ENCODE peak calls at places on chromosomes 4 and X, in ten cellular contexts. One of them, this sample, is unnamed.

GRCh38 chr4:4637710-4638109 is 95.9 kb upstream of the STX18 start:
- DNase-seq in GDM1: no peak
- DNase-seq in activated CD4-positive, alpha-beta T cell treated with anti-CD3 and anti-CD28 coated beads for 4 hours: no peak
- DNase-seq in fibroblast of the aortic adventitia: no peak
- DNase-seq in iris pigment epithelial cell: no peak
- DNase-seq in A549: no peak
- DNase-seq in cardiac muscle cell: no peak
- DNase-seq in CD8-positive, alpha-beta memory T cell: no peak
- DNase-seq in EH: no peak
- DNase-seq in GM20000: peak
- DNase-seq in this sample: no peak

GRCh38 chr4:76607266-76607799 is 172.3 kb downstream of the SHROOM3 start:
- DNase-seq in GDM1: no peak
- DNase-seq in activated CD4-positive, alpha-beta T cell treated with anti-CD3 and anti-CD28 coated beads for 4 hours: no peak
- DNase-seq in fibroblast of the aortic adventitia: no peak
- DNase-seq in iris pigment epithelial cell: peak
- DNase-seq in A549: no peak
- DNase-seq in cardiac muscle cell: peak
- DNase-seq in CD8-positive, alpha-beta memory T cell: no peak
- DNase-seq in EH: peak
- DNase-seq in GM20000: peak
- DNase-seq in this sample: peak

GRCh38 chr4:137664416-137664815 is 132.1 kb upstream of the PCDH18 start:
- DNase-seq in GDM1: no peak
- DNase-seq in activated CD4-positive, alpha-beta T cell treated with anti-CD3 and anti-CD28 coated beads for 4 hours: no peak
- DNase-seq in fibroblast of the aortic adventitia: no peak
- DNase-seq in iris pigment epithelial cell: peak
- DNase-seq in A549: no peak
- DNase-seq in cardiac muscle cell: peak
- DNase-seq in CD8-positive, alpha-beta memory T cell: no peak
- DNase-seq in EH: peak
- DNase-seq in GM20000: no peak
- DNase-seq in this sample: no peak

GRCh38 chr4:24533364-24533763 is 51.0 kb downstream of the DHX15 start:
- DNase-seq in GDM1: no peak
- DNase-seq in activated CD4-positive, alpha-beta T cell treated with anti-CD3 and anti-CD28 coated beads for 4 hours: no peak
- DNase-seq in fibroblast of the aortic adventitia: no peak
- DNase-seq in iris pigment epithelial cell: peak
- DNase-seq in A549: no peak
- DNase-seq in cardiac muscle cell: peak
- DNase-seq in CD8-positive, alpha-beta memory T cell: no peak
- DNase-seq in EH: peak
- DNase-seq in GM20000: no peak
- DNase-seq in this sample: no peak

GRCh38 chr4:2248044-2248780 is 6.3 kb upstream of the HAUS3 start:
- DNase-seq in GDM1: no peak
- DNase-seq in activated CD4-positive, alpha-beta T cell treated with anti-CD3 and anti-CD28 coated beads for 4 hours: no peak
- DNase-seq in fibroblast of the aortic adventitia: no peak
- DNase-seq in iris pigment epithelial cell: no peak
- DNase-seq in A549: no peak
- DNase-seq in cardiac muscle cell: no peak
- DNase-seq in CD8-positive, alpha-beta memory T cell: no peak
- DNase-seq in EH: no peak
- DNase-seq in GM20000: peak
- DNase-seq in this sample: no peak

GRCh38 chr4:170853422-170854021 is 763.8 kb upstream of the AADAT start:
- DNase-seq in GDM1: peak
- DNase-seq in activated CD4-positive, alpha-beta T cell treated with anti-CD3 and anti-CD28 coated beads for 4 hours: no peak
- DNase-seq in fibroblast of the aortic adventitia: peak
- DNase-seq in iris pigment epithelial cell: peak
- DNase-seq in A549: peak
- DNase-seq in cardiac muscle cell: no peak
- DNase-seq in CD8-positive, alpha-beta memory T cell: no peak
- DNase-seq in EH: peak
- DNase-seq in GM20000: peak
- DNase-seq in this sample: peak

GRCh38 chr4:180532691-180533090 is 1710.5 kb upstream of the TENM3 start:
- DNase-seq in GDM1: no peak
- DNase-seq in activated CD4-positive, alpha-beta T cell treated with anti-CD3 and anti-CD28 coated beads for 4 hours: no peak
- DNase-seq in fibroblast of the aortic adventitia: no peak
- DNase-seq in iris pigment epithelial cell: no peak
- DNase-seq in A549: peak
- DNase-seq in cardiac muscle cell: no peak
- DNase-seq in CD8-positive, alpha-beta memory T cell: no peak
- DNase-seq in EH: no peak
- DNase-seq in GM20000: no peak
- DNase-seq in this sample: no peak

GRCh38 chr4:38313999-38314561 is 349.9 kb upstream of the KLF3 start:
- DNase-seq in GDM1: no peak
- DNase-seq in activated CD4-positive, alpha-beta T cell treated with anti-CD3 and anti-CD28 coated beads for 4 hours: no peak
- DNase-seq in fibroblast of the aortic adventitia: peak
- DNase-seq in iris pigment epithelial cell: peak
- DNase-seq in A549: peak
- DNase-seq in cardiac muscle cell: peak
- DNase-seq in CD8-positive, alpha-beta memory T cell: no peak
- DNase-seq in EH: peak
- DNase-seq in GM20000: no peak
- DNase-seq in this sample: peak

GRCh38 chr4:108426493-108426892 is 193.9 kb upstream of the RPL34 start:
- DNase-seq in GDM1: no peak
- DNase-seq in activated CD4-positive, alpha-beta T cell treated with anti-CD3 and anti-CD28 coated beads for 4 hours: no peak
- DNase-seq in fibroblast of the aortic adventitia: peak
- DNase-seq in iris pigment epithelial cell: peak
- DNase-seq in A549: no peak
- DNase-seq in cardiac muscle cell: peak
- DNase-seq in CD8-positive, alpha-beta memory T cell: no peak
- DNase-seq in EH: peak
- DNase-seq in GM20000: no peak
- DNase-seq in this sample: peak

GRCh38 chrX:123217077-123217476 is 33.0 kb downstream of the GRIA3 start:
- DNase-seq in GDM1: no peak
- DNase-seq in activated CD4-positive, alpha-beta T cell treated with anti-CD3 and anti-CD28 coated beads for 4 hours: no peak
- DNase-seq in fibroblast of the aortic adventitia: peak
- DNase-seq in iris pigment epithelial cell: peak
- DNase-seq in A549: no peak
- DNase-seq in cardiac muscle cell: peak
- DNase-seq in CD8-positive, alpha-beta memory T cell: no peak
- DNase-seq in EH: peak
- DNase-seq in GM20000: no peak
- DNase-seq in this sample: no peak

GRCh38 chr4:161577604-161578301 is 586.0 kb downstream of the FSTL5 start:
- DNase-seq in GDM1: no peak
- DNase-seq in activated CD4-positive, alpha-beta T cell treated with anti-CD3 and anti-CD28 coated beads for 4 hours: no peak
- DNase-seq in fibroblast of the aortic adventitia: no peak
- DNase-seq in iris pigment epithelial cell: peak
- DNase-seq in A549: no peak
- DNase-seq in cardiac muscle cell: peak
- DNase-seq in CD8-positive, alpha-beta memory T cell: no peak
- DNase-seq in EH: peak
- DNase-seq in GM20000: no peak
- DNase-seq in this sample: peak

GRCh38 chr4:106671711-106672110 is 303.1 kb upstream of the GIMD1 start:
- DNase-seq in GDM1: no peak
- DNase-seq in activated CD4-positive, alpha-beta T cell treated with anti-CD3 and anti-CD28 coated beads for 4 hours: no peak
- DNase-seq in fibroblast of the aortic adventitia: no peak
- DNase-seq in iris pigment epithelial cell: peak
- DNase-seq in A549: no peak
- DNase-seq in cardiac muscle cell: no peak
- DNase-seq in CD8-positive, alpha-beta memory T cell: no peak
- DNase-seq in EH: peak
- DNase-seq in GM20000: no peak
- DNase-seq in this sample: peak

GRCh38 chrX:149759824-149760223 is 14.0 kb upstream of the HSFX1 start:
- DNase-seq in GDM1: no peak
- DNase-seq in activated CD4-positive, alpha-beta T cell treated with anti-CD3 and anti-CD28 coated beads for 4 hours: no peak
- DNase-seq in fibroblast of the aortic adventitia: no peak
- DNase-seq in iris pigment epithelial cell: no peak
- DNase-seq in A549: no peak
- DNase-seq in cardiac muscle cell: no peak
- DNase-seq in CD8-positive, alpha-beta memory T cell: no peak
- DNase-seq in EH: no peak
- DNase-seq in GM20000: no peak
- DNase-seq in this sample: no peak

GRCh38 chr4:2472187-2472586 is 3.3 kb downstream of the RNF4 start:
- DNase-seq in GDM1: no peak
- DNase-seq in activated CD4-positive, alpha-beta T cell treated with anti-CD3 and anti-CD28 coated beads for 4 hours: no peak
- DNase-seq in fibroblast of the aortic adventitia: no peak
- DNase-seq in iris pigment epithelial cell: peak
- DNase-seq in A549: no peak
- DNase-seq in cardiac muscle cell: no peak
- DNase-seq in CD8-positive, alpha-beta memory T cell: no peak
- DNase-seq in EH: peak
- DNase-seq in GM20000: no peak
- DNase-seq in this sample: no peak

GRCh38 chr4:80071643-80072606 is 1.1 kb downstream of the ANTXR2 start:
- DNase-seq in GDM1: peak
- DNase-seq in activated CD4-positive, alpha-beta T cell treated with anti-CD3 and anti-CD28 coated beads for 4 hours: peak
- DNase-seq in fibroblast of the aortic adventitia: peak
- DNase-seq in iris pigment epithelial cell: peak
- DNase-seq in A549: peak
- DNase-seq in cardiac muscle cell: peak
- DNase-seq in CD8-positive, alpha-beta memory T cell: peak
- DNase-seq in EH: peak
- DNase-seq in GM20000: peak
- DNase-seq in this sample: peak

GRCh38 chr4:161664740-161665139 is 499.1 kb downstream of the FSTL5 start:
- DNase-seq in GDM1: no peak
- DNase-seq in activated CD4-positive, alpha-beta T cell treated with anti-CD3 and anti-CD28 coated beads for 4 hours: no peak
- DNase-seq in fibroblast of the aortic adventitia: no peak
- DNase-seq in iris pigment epithelial cell: no peak
- DNase-seq in A549: no peak
- DNase-seq in cardiac muscle cell: no peak
- DNase-seq in CD8-positive, alpha-beta memory T cell: no peak
- DNase-seq in EH: no peak
- DNase-seq in GM20000: no peak
- DNase-seq in this sample: no peak

GRCh38 chrX:71251456-71251973 is 2.4 kb downstream of the ZMYM3 start:
- DNase-seq in GDM1: peak
- DNase-seq in activated CD4-positive, alpha-beta T cell treated with anti-CD3 and anti-CD28 coated beads for 4 hours: no peak
- DNase-seq in fibroblast of the aortic adventitia: no peak
- DNase-seq in iris pigment epithelial cell: peak
- DNase-seq in A549: no peak
- DNase-seq in cardiac muscle cell: no peak
- DNase-seq in CD8-positive, alpha-beta memory T cell: no peak
- DNase-seq in EH: no peak
- DNase-seq in GM20000: no peak
- DNase-seq in this sample: no peak

GRCh38 chr4:125168531-125168930 is 146.2 kb upstream of the FAT4 start:
- DNase-seq in GDM1: no peak
- DNase-seq in activated CD4-positive, alpha-beta T cell treated with anti-CD3 and anti-CD28 coated beads for 4 hours: no peak
- DNase-seq in fibroblast of the aortic adventitia: peak
- DNase-seq in iris pigment epithelial cell: peak
- DNase-seq in A549: no peak
- DNase-seq in cardiac muscle cell: no peak
- DNase-seq in CD8-positive, alpha-beta memory T cell: no peak
- DNase-seq in EH: peak
- DNase-seq in GM20000: no peak
- DNase-seq in this sample: no peak

GRCh38 chr4:174996079-174996478 is 77.9 kb downstream of the ADAM29 start:
- DNase-seq in GDM1: no peak
- DNase-seq in activated CD4-positive, alpha-beta T cell treated with anti-CD3 and anti-CD28 coated beads for 4 hours: no peak
- DNase-seq in fibroblast of the aortic adventitia: no peak
- DNase-seq in iris pigment epithelial cell: peak
- DNase-seq in A549: no peak
- DNase-seq in cardiac muscle cell: no peak
- DNase-seq in CD8-positive, alpha-beta memory T cell: no peak
- DNase-seq in EH: no peak
- DNase-seq in GM20000: no peak
- DNase-seq in this sample: no peak

GRCh38 chr4:16066586-16067128 is 17.2 kb downstream of the PROM1 start:
- DNase-seq in GDM1: no peak
- DNase-seq in activated CD4-positive, alpha-beta T cell treated with anti-CD3 and anti-CD28 coated beads for 4 hours: no peak
- DNase-seq in fibroblast of the aortic adventitia: no peak
- DNase-seq in iris pigment epithelial cell: no peak
- DNase-seq in A549: no peak
- DNase-seq in cardiac muscle cell: no peak
- DNase-seq in CD8-positive, alpha-beta memory T cell: no peak
- DNase-seq in EH: no peak
- DNase-seq in GM20000: no peak
- DNase-seq in this sample: no peak

GRCh38 chrX:120769576-120770341 is 105.9 kb downstream of the CT47B1 start:
- DNase-seq in GDM1: peak
- DNase-seq in activated CD4-positive, alpha-beta T cell treated with anti-CD3 and anti-CD28 coated beads for 4 hours: no peak
- DNase-seq in fibroblast of the aortic adventitia: peak
- DNase-seq in iris pigment epithelial cell: peak
- DNase-seq in A549: peak
- DNase-seq in cardiac muscle cell: peak
- DNase-seq in CD8-positive, alpha-beta memory T cell: no peak
- DNase-seq in EH: peak
- DNase-seq in GM20000: no peak
- DNase-seq in this sample: peak

GRCh38 chr4:77065382-77065781 is 10.4 kb downstream of the CCNI start:
- DNase-seq in GDM1: no peak
- DNase-seq in activated CD4-positive, alpha-beta T cell treated with anti-CD3 and anti-CD28 coated beads for 4 hours: no peak
- DNase-seq in fibroblast of the aortic adventitia: no peak
- DNase-seq in iris pigment epithelial cell: peak
- DNase-seq in A549: no peak
- DNase-seq in cardiac muscle cell: no peak
- DNase-seq in CD8-positive, alpha-beta memory T cell: no peak
- DNase-seq in EH: peak
- DNase-seq in GM20000: no peak
- DNase-seq in this sample: no peak

GRCh38 chr4:168955674-168956073 is 54.4 kb downstream of the CBR4 start:
- DNase-seq in GDM1: no peak
- DNase-seq in activated CD4-positive, alpha-beta T cell treated with anti-CD3 and anti-CD28 coated beads for 4 hours: no peak
- DNase-seq in fibroblast of the aortic adventitia: no peak
- DNase-seq in iris pigment epithelial cell: peak
- DNase-seq in A549: no peak
- DNase-seq in cardiac muscle cell: no peak
- DNase-seq in CD8-positive, alpha-beta memory T cell: no peak
- DNase-seq in EH: no peak
- DNase-seq in GM20000: no peak
- DNase-seq in this sample: no peak

GRCh38 chrX:340641-341423 is 22.2 kb upstream of the GTPBP6 start:
- DNase-seq in GDM1: no peak
- DNase-seq in activated CD4-positive, alpha-beta T cell treated with anti-CD3 and anti-CD28 coated beads for 4 hours: no peak
- DNase-seq in fibroblast of the aortic adventitia: no peak
- DNase-seq in iris pigment epithelial cell: no peak
- DNase-seq in A549: no peak
- DNase-seq in cardiac muscle cell: no peak
- DNase-seq in CD8-positive, alpha-beta memory T cell: no peak
- DNase-seq in EH: no peak
- DNase-seq in GM20000: no peak
- DNase-seq in this sample: no peak

GRCh38 chr4:184815046-184815877 is 10.5 kb downstream of the ACSL1 start:
- DNase-seq in GDM1: no peak
- DNase-seq in activated CD4-positive, alpha-beta T cell treated with anti-CD3 and anti-CD28 coated beads for 4 hours: no peak
- DNase-seq in fibroblast of the aortic adventitia: peak
- DNase-seq in iris pigment epithelial cell: peak
- DNase-seq in A549: no peak
- DNase-seq in cardiac muscle cell: peak
- DNase-seq in CD8-positive, alpha-beta memory T cell: no peak
- DNase-seq in EH: peak
- DNase-seq in GM20000: peak
- DNase-seq in this sample: peak

GRCh38 chr4:152903658-152904057 is 32.5 kb upstream of the FHDC1 start:
- DNase-seq in GDM1: no peak
- DNase-seq in activated CD4-positive, alpha-beta T cell treated with anti-CD3 and anti-CD28 coated beads for 4 hours: no peak
- DNase-seq in fibroblast of the aortic adventitia: no peak
- DNase-seq in iris pigment epithelial cell: no peak
- DNase-seq in A549: no peak
- DNase-seq in cardiac muscle cell: no peak
- DNase-seq in CD8-positive, alpha-beta memory T cell: no peak
- DNase-seq in EH: no peak
- DNase-seq in GM20000: no peak
- DNase-seq in this sample: no peak

GRCh38 chr4:6561173-6561516 is 13.8 kb upstream of the MAN2B2 start:
- DNase-seq in GDM1: no peak
- DNase-seq in activated CD4-positive, alpha-beta T cell treated with anti-CD3 and anti-CD28 coated beads for 4 hours: no peak
- DNase-seq in fibroblast of the aortic adventitia: no peak
- DNase-seq in iris pigment epithelial cell: peak
- DNase-seq in A549: no peak
- DNase-seq in cardiac muscle cell: peak
- DNase-seq in CD8-positive, alpha-beta memory T cell: no peak
- DNase-seq in EH: peak
- DNase-seq in GM20000: no peak
- DNase-seq in this sample: no peak

GRCh38 chr4:122293374-122294365 is 85.1 kb upstream of the ADAD1 start:
- DNase-seq in GDM1: no peak
- DNase-seq in activated CD4-positive, alpha-beta T cell treated with anti-CD3 and anti-CD28 coated beads for 4 hours: no peak
- DNase-seq in fibroblast of the aortic adventitia: peak
- DNase-seq in iris pigment epithelial cell: no peak
- DNase-seq in A549: no peak
- DNase-seq in cardiac muscle cell: no peak
- DNase-seq in CD8-positive, alpha-beta memory T cell: no peak
- DNase-seq in EH: no peak
- DNase-seq in GM20000: no peak
- DNase-seq in this sample: peak